ENCODE peak calls at places on chromosomes 6 and 20, in six cellular contexts. V is stimulated activated CD8-positive, alpha-beta memory T cell treated with anti-CD3 and anti-CD28 coated beads, Interleukin-2, amount 100 ng/mL, for 1 hour; Z is activated T-cell treated with anti-CD3 and anti-CD28 coated beads, Interleukin-2, amount 50 U/mL, for 1 hour; E is effector CD4-positive, alpha-beta T cell; Q is T-helper 17 cell; A is HEK293T. I is an unnamed sample.
A peak's percentile ranks its signal among the peaks of the same experiment; 100 is the strongest.

GRCh38 chr6:112439010-112439409 is 91.9 kb downstream of the RFPL4B start:
- DNase-seq in V (no peak), Z (no peak), E (no peak), Q (no peak), A (no peak), I (no peak)

GRCh38 chr20:57325632-57326356 is 3.8 kb upstream of the SPO11 start:
- DNase-seq in V (no peak), Z (no peak), E (no peak), Q (no peak), A (no peak), I (no peak)

GRCh38 chr6:20182926-20183521 is 29.2 kb downstream of the MBOAT1 start:
- DNase-seq in V (no peak), Z (no peak), E (no peak), Q (no peak), A (no peak), I (no peak)

GRCh38 chr6:20755631-20756030 is 221.4 kb downstream of the CDKAL1 start:
- DNase-seq in V (no peak), Z (no peak), E (no peak), Q (no peak), A (no peak), I (no peak)

GRCh38 chr6:116016846-116017545 is 43.7 kb downstream of the FRK start:
- DNase-seq in V (no peak), Z (no peak), E (no peak), Q (no peak), A (no peak), I (no peak)

GRCh38 chr20:13099676-13100075 is 90.9 kb downstream of the SPTLC3 start:
- DNase-seq in V (no peak), Z (no peak), E (no peak), Q (no peak), A (no peak), I (no peak)

GRCh38 chr6:9250852-9251251 is 815.5 kb upstream of the SLC35B3 start:
- DNase-seq in V (no peak), Z (no peak), E (no peak), Q (no peak), A (peak; percentile 37), I (no peak)

GRCh38 chr6:27224729-27225128 is 22.8 kb upstream of the PRSS16 start:
- DNase-seq in V (no peak), Z (no peak), E (no peak), Q (no peak), A (no peak), I (no peak)

GRCh38 chr20:6700563-6701328 is 66.7 kb upstream of the BMP2 start:
- DNase-seq in V (no peak), Z (no peak), E (no peak), Q (no peak), A (no peak), I (no peak)

GRCh38 chr20:59400666-59401065 is 100.3 kb downstream of the EDN3 start:
- DNase-seq in V (no peak), Z (no peak), E (no peak), Q (no peak), A (no peak), I (peak; percentile 52)

GRCh38 chr6:158472453-158472852 is 87.4 kb upstream of the TMEM181 start:
- DNase-seq in V (no peak), Z (no peak), E (no peak), Q (no peak), A (no peak), I (no peak)

GRCh38 chr6:109478848-109479624 is 4.0 kb downstream of the ZBTB24 start:
- DNase-seq in V (no peak), Z (no peak), E (no peak), Q (no peak), A (no peak), I (no peak)

GRCh38 chr20:46348972-46349741 is 40.9 kb upstream of the CDH22 start:
- DNase-seq in V (no peak), Z (peak; percentile 64), E (peak; percentile 43), Q (peak; percentile 39), A (peak; percentile 72), I (peak; percentile 35)

GRCh38 chr20:37335642-37336368 is 10.1 kb upstream of the SRC start:
- DNase-seq in V (no peak), Z (no peak), E (no peak), Q (no peak), A (no peak), I (no peak)

GRCh38 chr6:149694926-149695325 is 23.0 kb downstream of the LATS1 start:
- DNase-seq in V (no peak), Z (no peak), E (no peak), Q (no peak), A (no peak), I (no peak)

GRCh38 chr6:4491501-4492260 is 284.5 kb upstream of the CDYL start:
- DNase-seq in V (no peak), Z (no peak), E (no peak), Q (no peak), A (no peak), I (no peak)

GRCh38 chr20:50957276-50957675 is 1.1 kb downstream of the DPM1 start:
- DNase-seq in V (no peak), Z (no peak), E (no peak), Q (no peak), A (no peak), I (no peak)

GRCh38 chr20:10861619-10862018 is 187.8 kb upstream of the JAG1 start:
- DNase-seq in V (no peak), Z (no peak), E (no peak), Q (no peak), A (no peak), I (no peak)